ENCODE peak calls at places on chromosomes 4 and X, in ten cellular contexts. One of them, this sample, is unnamed.

GRCh38 chr4:7431696-7432530 is 2.8 kb downstream of the PSAPL1 start:
- DNase-seq in stomach: peak
- DNase-seq in breast epithelium: no peak
- DNase-seq in transverse colon: no peak
- DNase-seq in GM12891: no peak
- DNase-seq in HCT116: no peak
- DNase-seq in H1: no peak
- DNase-seq in SK-N-SH: no peak
- DNase-seq in HL-60: no peak
- DNase-seq in suprapubic skin: no peak
- DNase-seq in this sample: peak

GRCh38 chrX:45788941-45789348 is 588.3 kb upstream of the DIPK2B start:
- DNase-seq in stomach: no peak
- DNase-seq in breast epithelium: peak
- DNase-seq in transverse colon: no peak
- DNase-seq in GM12891: no peak
- DNase-seq in HCT116: no peak
- DNase-seq in H1: no peak
- DNase-seq in SK-N-SH: no peak
- DNase-seq in HL-60: no peak
- DNase-seq in suprapubic skin: peak
- DNase-seq in this sample: peak

GRCh38 chr4:156391297-156391653 is 437.6 kb upstream of the CTSO start:
- DNase-seq in stomach: no peak
- DNase-seq in breast epithelium: no peak
- DNase-seq in transverse colon: no peak
- DNase-seq in GM12891: no peak
- DNase-seq in HCT116: no peak
- DNase-seq in H1: no peak
- DNase-seq in SK-N-SH: no peak
- DNase-seq in HL-60: no peak
- DNase-seq in suprapubic skin: no peak
- DNase-seq in this sample: no peak

GRCh38 chr4:88077911-88078310 is 70.5 kb downstream of the PKD2 start:
- DNase-seq in stomach: no peak
- DNase-seq in breast epithelium: peak
- DNase-seq in transverse colon: no peak
- DNase-seq in GM12891: no peak
- DNase-seq in HCT116: no peak
- DNase-seq in H1: no peak
- DNase-seq in SK-N-SH: no peak
- DNase-seq in HL-60: no peak
- DNase-seq in suprapubic skin: no peak
- DNase-seq in this sample: no peak

GRCh38 chr4:8723222-8723980 is 130.8 kb downstream of the CPZ start:
- DNase-seq in stomach: no peak
- DNase-seq in breast epithelium: no peak
- DNase-seq in transverse colon: peak
- DNase-seq in GM12891: no peak
- DNase-seq in HCT116: no peak
- DNase-seq in H1: peak
- DNase-seq in SK-N-SH: no peak
- DNase-seq in HL-60: no peak
- DNase-seq in suprapubic skin: peak
- DNase-seq in this sample: peak

GRCh38 chr4:143025111-143025704 is 159.5 kb upstream of the USP38 start:
- DNase-seq in stomach: no peak
- DNase-seq in breast epithelium: no peak
- DNase-seq in transverse colon: no peak
- DNase-seq in GM12891: no peak
- DNase-seq in HCT116: peak
- DNase-seq in H1: no peak
- DNase-seq in SK-N-SH: no peak
- DNase-seq in HL-60: no peak
- DNase-seq in suprapubic skin: no peak
- DNase-seq in this sample: no peak

GRCh38 chrX:48945517-48946348 is 11.7 kb downstream of the OTUD5 start:
- DNase-seq in stomach: peak
- DNase-seq in breast epithelium: no peak
- DNase-seq in transverse colon: peak
- DNase-seq in GM12891: no peak
- DNase-seq in HCT116: peak
- DNase-seq in H1: peak
- DNase-seq in SK-N-SH: peak
- DNase-seq in HL-60: no peak
- DNase-seq in suprapubic skin: no peak
- DNase-seq in this sample: no peak

GRCh38 chrX:3585719-3586118 is 127.7 kb downstream of the PRKX start:
- DNase-seq in stomach: no peak
- DNase-seq in breast epithelium: no peak
- DNase-seq in transverse colon: no peak
- DNase-seq in GM12891: no peak
- DNase-seq in HCT116: no peak
- DNase-seq in H1: no peak
- DNase-seq in SK-N-SH: no peak
- DNase-seq in HL-60: no peak
- DNase-seq in suprapubic skin: no peak
- DNase-seq in this sample: no peak

GRCh38 chrX:149531599-149531998 is 9.2 kb upstream of the EOLA1 start:
- DNase-seq in stomach: no peak
- DNase-seq in breast epithelium: no peak
- DNase-seq in transverse colon: no peak
- DNase-seq in GM12891: no peak
- DNase-seq in HCT116: no peak
- DNase-seq in H1: no peak
- DNase-seq in SK-N-SH: no peak
- DNase-seq in HL-60: no peak
- DNase-seq in suprapubic skin: no peak
- DNase-seq in this sample: no peak
- TF ChIP-seq POLR2AphosphoS5 in stomach: no peak
- TF ChIP-seq POLR2AphosphoS5 in breast epithelium: no peak
- TF ChIP-seq POLR2AphosphoS5 in transverse colon: no peak
- TF ChIP-seq POLR2AphosphoS5 in GM12891: no peak
- TF ChIP-seq POLR2AphosphoS5 in HCT116: no peak
- TF ChIP-seq POLR2AphosphoS5 in H1: no peak
- TF ChIP-seq POLR2AphosphoS5 in SK-N-SH: no peak
- TF ChIP-seq POLR2AphosphoS5 in HL-60: no peak
- TF ChIP-seq POLR2AphosphoS5 in suprapubic skin: no peak
- TF ChIP-seq POLR2AphosphoS5 in this sample: no peak

DNA sequence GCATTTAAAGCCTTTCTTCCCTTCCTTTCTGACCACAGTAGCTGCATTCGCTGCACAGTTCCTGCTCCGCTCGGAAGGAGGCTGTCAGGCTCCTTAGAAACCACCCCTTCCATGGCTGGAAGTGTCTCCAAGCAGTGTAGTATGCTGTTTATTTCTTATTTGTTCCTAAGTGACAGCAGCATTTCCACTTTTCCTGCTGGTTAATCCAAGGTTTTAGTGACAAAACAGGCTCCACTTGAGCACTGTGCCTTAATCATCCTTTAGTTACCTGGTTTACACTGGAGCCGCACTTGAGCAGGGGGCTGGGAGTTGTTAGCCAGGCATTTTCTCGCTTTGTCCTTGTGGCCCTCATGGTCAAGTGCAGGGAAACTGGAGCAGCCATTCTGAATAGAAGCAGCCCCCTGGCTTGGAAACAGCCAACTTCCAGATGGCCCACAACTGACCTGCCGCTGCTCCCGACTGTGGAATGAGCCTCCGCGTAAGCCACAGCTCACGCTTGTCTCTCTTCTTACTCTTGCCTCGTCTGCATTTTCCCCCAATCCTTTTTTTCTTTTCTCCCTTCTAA is 739.3 kb upstream of the TENM3 start:
- DNase-seq in stomach: no peak
- DNase-seq in breast epithelium: no peak
- DNase-seq in transverse colon: no peak
- DNase-seq in GM12891: no peak
- DNase-seq in HCT116: no peak
- DNase-seq in H1: no peak
- DNase-seq in SK-N-SH: peak
- DNase-seq in HL-60: no peak
- DNase-seq in suprapubic skin: no peak
- DNase-seq in this sample: no peak
- TF ChIP-seq POLR2AphosphoS5 in stomach: no peak
- TF ChIP-seq POLR2AphosphoS5 in breast epithelium: no peak
- TF ChIP-seq POLR2AphosphoS5 in transverse colon: no peak
- TF ChIP-seq POLR2AphosphoS5 in GM12891: no peak
- TF ChIP-seq POLR2AphosphoS5 in HCT116: no peak
- TF ChIP-seq POLR2AphosphoS5 in H1: no peak
- TF ChIP-seq POLR2AphosphoS5 in SK-N-SH: no peak
- TF ChIP-seq POLR2AphosphoS5 in HL-60: no peak
- TF ChIP-seq POLR2AphosphoS5 in suprapubic skin: no peak
- TF ChIP-seq POLR2AphosphoS5 in this sample: no peak

GRCh38 chr4:11592276-11592675 is 163.6 kb upstream of the HS3ST1 start:
- DNase-seq in stomach: no peak
- DNase-seq in breast epithelium: no peak
- DNase-seq in transverse colon: no peak
- DNase-seq in GM12891: no peak
- DNase-seq in HCT116: no peak
- DNase-seq in H1: no peak
- DNase-seq in SK-N-SH: no peak
- DNase-seq in HL-60: no peak
- DNase-seq in suprapubic skin: no peak
- DNase-seq in this sample: no peak

GRCh38 chr4:11589676-11590075 is 161.0 kb upstream of the HS3ST1 start:
- DNase-seq in stomach: no peak
- DNase-seq in breast epithelium: no peak
- DNase-seq in transverse colon: no peak
- DNase-seq in GM12891: no peak
- DNase-seq in HCT116: no peak
- DNase-seq in H1: no peak
- DNase-seq in SK-N-SH: no peak
- DNase-seq in HL-60: no peak
- DNase-seq in suprapubic skin: no peak
- DNase-seq in this sample: no peak

GRCh38 chr4:11587797-11588196 is 159.1 kb upstream of the HS3ST1 start:
- DNase-seq in stomach: no peak
- DNase-seq in breast epithelium: no peak
- DNase-seq in transverse colon: no peak
- DNase-seq in GM12891: no peak
- DNase-seq in HCT116: no peak
- DNase-seq in H1: no peak
- DNase-seq in SK-N-SH: no peak
- DNase-seq in HL-60: no peak
- DNase-seq in suprapubic skin: no peak
- DNase-seq in this sample: no peak

GRCh38 chr4:11585506-11585905 is 156.8 kb upstream of the HS3ST1 start:
- DNase-seq in stomach: peak
- DNase-seq in breast epithelium: no peak
- DNase-seq in transverse colon: peak
- DNase-seq in GM12891: no peak
- DNase-seq in HCT116: peak
- DNase-seq in H1: no peak
- DNase-seq in SK-N-SH: no peak
- DNase-seq in HL-60: no peak
- DNase-seq in suprapubic skin: no peak
- DNase-seq in this sample: no peak

DNA sequence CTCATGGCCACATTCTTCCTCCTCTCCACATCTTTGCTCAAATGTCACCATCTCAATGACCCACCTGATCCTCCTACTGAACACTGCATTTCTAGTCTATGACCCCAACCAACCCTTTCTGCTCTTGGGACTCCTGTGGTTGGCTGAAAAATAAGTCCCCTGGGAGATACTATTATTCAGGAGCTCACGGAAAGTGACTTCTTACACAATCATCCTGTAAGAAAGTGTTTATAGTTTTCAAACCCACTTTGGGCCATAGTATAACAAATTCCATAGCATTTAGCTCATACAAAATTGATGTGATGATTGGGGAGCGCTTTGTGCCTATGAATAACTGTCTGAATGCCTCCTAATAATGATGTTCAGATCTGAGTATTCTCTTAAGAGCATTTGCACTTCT is 161.4 kb upstream of the HS3ST1 start:
- DNase-seq in stomach: no peak
- DNase-seq in breast epithelium: no peak
- DNase-seq in transverse colon: no peak
- DNase-seq in GM12891: no peak
- DNase-seq in HCT116: no peak
- DNase-seq in H1: no peak
- DNase-seq in SK-N-SH: no peak
- DNase-seq in HL-60: no peak
- DNase-seq in suprapubic skin: no peak
- DNase-seq in this sample: no peak
- TF ChIP-seq POLR2AphosphoS5 in stomach: no peak
- TF ChIP-seq POLR2AphosphoS5 in breast epithelium: no peak
- TF ChIP-seq POLR2AphosphoS5 in transverse colon: no peak
- TF ChIP-seq POLR2AphosphoS5 in GM12891: no peak
- TF ChIP-seq POLR2AphosphoS5 in HCT116: no peak
- TF ChIP-seq POLR2AphosphoS5 in H1: no peak
- TF ChIP-seq POLR2AphosphoS5 in SK-N-SH: no peak
- TF ChIP-seq POLR2AphosphoS5 in HL-60: no peak
- TF ChIP-seq POLR2AphosphoS5 in suprapubic skin: no peak
- TF ChIP-seq POLR2AphosphoS5 in this sample: no peak

GRCh38 chr4:12932203-12932788 is 551.8 kb downstream of the RAB28 start:
- DNase-seq in stomach: no peak
- DNase-seq in breast epithelium: no peak
- DNase-seq in transverse colon: no peak
- DNase-seq in GM12891: no peak
- DNase-seq in HCT116: no peak
- DNase-seq in H1: no peak
- DNase-seq in SK-N-SH: no peak
- DNase-seq in HL-60: no peak
- DNase-seq in suprapubic skin: no peak
- DNase-seq in this sample: no peak
- TF ChIP-seq POLR2AphosphoS5 in stomach: no peak
- TF ChIP-seq POLR2AphosphoS5 in breast epithelium: no peak
- TF ChIP-seq POLR2AphosphoS5 in transverse colon: no peak
- TF ChIP-seq POLR2AphosphoS5 in GM12891: no peak
- TF ChIP-seq POLR2AphosphoS5 in HCT116: no peak
- TF ChIP-seq POLR2AphosphoS5 in H1: no peak
- TF ChIP-seq POLR2AphosphoS5 in SK-N-SH: no peak
- TF ChIP-seq POLR2AphosphoS5 in HL-60: no peak
- TF ChIP-seq POLR2AphosphoS5 in suprapubic skin: no peak
- TF ChIP-seq POLR2AphosphoS5 in this sample: no peak

DNA sequence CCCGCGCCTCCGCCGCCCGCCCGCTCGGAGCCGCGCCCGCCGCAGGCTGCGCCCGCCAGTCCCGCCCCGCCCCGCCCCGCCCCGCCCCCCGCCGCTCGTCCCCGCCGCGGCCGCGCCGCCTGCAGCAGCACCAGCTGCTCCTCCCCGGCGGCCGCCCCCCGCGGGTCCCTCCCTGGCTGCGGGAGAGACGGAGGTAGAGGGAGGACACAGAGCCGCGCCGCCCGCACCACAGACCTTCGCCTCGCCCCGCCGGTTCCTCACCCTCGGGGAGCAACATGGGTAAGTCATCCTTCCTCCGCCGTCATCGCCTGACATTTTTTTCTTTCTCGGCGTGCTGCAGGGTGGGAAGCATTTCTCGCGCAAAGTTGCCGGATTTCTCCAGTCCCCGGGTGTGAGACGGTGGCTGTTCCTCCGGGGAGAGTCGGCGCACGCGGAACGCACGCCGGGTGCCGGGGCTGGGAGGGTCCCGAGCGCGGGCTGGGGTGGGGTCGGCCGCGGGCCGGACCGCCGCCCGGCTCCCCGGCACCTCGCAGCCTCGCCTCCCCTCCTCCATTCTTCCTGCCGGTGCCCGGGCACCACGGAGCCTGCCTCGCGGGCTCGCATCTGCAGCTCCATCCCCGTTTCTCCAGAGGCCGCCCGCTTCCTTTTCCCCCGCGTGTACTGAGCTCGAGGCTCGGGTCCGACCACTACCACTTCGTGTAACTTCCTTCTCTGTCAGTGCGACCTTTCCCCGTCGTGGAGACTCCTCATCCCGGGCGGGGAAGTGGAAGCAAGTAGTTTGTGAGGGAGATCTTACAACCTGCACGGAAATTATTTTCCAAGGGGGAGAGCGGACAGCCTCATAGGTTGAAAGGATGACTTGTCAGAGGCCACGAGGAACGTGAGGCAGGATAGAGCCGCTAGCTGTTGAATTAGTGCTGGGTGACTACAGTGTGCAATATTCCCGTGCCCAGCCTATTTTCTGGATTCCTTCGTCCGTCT is at the start of gene RAP1GDS1:
- DNase-seq in stomach: peak
- DNase-seq in breast epithelium: peak
- DNase-seq in transverse colon: peak
- DNase-seq in GM12891: no peak
- DNase-seq in HCT116: peak
- DNase-seq in H1: peak
- DNase-seq in SK-N-SH: peak
- DNase-seq in HL-60: peak
- DNase-seq in suprapubic skin: peak
- DNase-seq in this sample: peak
- TF ChIP-seq POLR2AphosphoS5 in stomach: peak
- TF ChIP-seq POLR2AphosphoS5 in breast epithelium: no peak
- TF ChIP-seq POLR2AphosphoS5 in transverse colon: no peak
- TF ChIP-seq POLR2AphosphoS5 in GM12891: peak
- TF ChIP-seq POLR2AphosphoS5 in HCT116: peak
- TF ChIP-seq POLR2AphosphoS5 in H1: no peak
- TF ChIP-seq POLR2AphosphoS5 in SK-N-SH: no peak
- TF ChIP-seq POLR2AphosphoS5 in HL-60: no peak
- TF ChIP-seq POLR2AphosphoS5 in suprapubic skin: no peak
- TF ChIP-seq POLR2AphosphoS5 in this sample: peak

This sample was measured in sigmoid colon.